ENCODE peak calls at places on chromosomes 6 and 20, in ten cellular contexts. One of them, this sample, is unnamed.

GRCh38 chr6:161486326-161486725 is 212.5 kb upstream of the AGPAT4 start:
- DNase-seq in NT2/D1: no peak
- DNase-seq in NCI-H1092: no peak
- DNase-seq in AG04450: no peak
- DNase-seq in heart left ventricle: peak
- DNase-seq in activated T-helper 1 cell treated with anti-CD3 and anti-CD28 coated beads, Interleukin-12 subunit alpha, Interleukin-12 subunit beta, Interleukin-2, Interleukin-4 antibody, amounts not matched to agents 30 ng/mL and 10 ng/mL and 1 ng/mL, durations not matched to agents 14 hours and 24 hours and 36 hours: no peak
- DNase-seq in stimulated activated CD4-positive, alpha-beta T cell treated with anti-CD3 and anti-CD28 coated beads, Interleukin-1b, Interleukin-23, amount 100 ng/mL, for 4 hours: no peak
- DNase-seq in stimulated activated CD8-positive, alpha-beta memory T cell treated with anti-CD3 and anti-CD28 coated beads, Interleukin-2, amount 100 ng/mL, for 1 hour: no peak
- DNase-seq in testis: no peak
- DNase-seq in WTC11: no peak
- DNase-seq in this sample: no peak

GRCh38 chr6:81708306-81708705 is 44.2 kb downstream of the TENT5A start:
- DNase-seq in stimulated activated CD4-positive, alpha-beta T cell treated with anti-CD3 and anti-CD28 coated beads, Interleukin-1b, Interleukin-23, amount 100 ng/mL, for 4 hours: no peak
- DNase-seq in stimulated activated CD8-positive, alpha-beta memory T cell treated with anti-CD3 and anti-CD28 coated beads, Interleukin-2, amount 100 ng/mL, for 1 hour: no peak
- DNase-seq in heart left ventricle: no peak
- DNase-seq in activated T-helper 1 cell treated with anti-CD3 and anti-CD28 coated beads, Interleukin-12 subunit alpha, Interleukin-12 subunit beta, Interleukin-2, Interleukin-4 antibody, amounts not matched to agents 30 ng/mL and 10 ng/mL and 1 ng/mL, durations not matched to agents 14 hours and 24 hours and 36 hours: no peak
- DNase-seq in NCI-H1092: no peak
- DNase-seq in NT2/D1: peak
- DNase-seq in AG04450: no peak
- DNase-seq in testis: no peak
- DNase-seq in WTC11: no peak
- DNase-seq in this sample: peak

GRCh38 chr6:134235937-134236751 is 81.8 kb downstream of the SGK1 start:
- DNase-seq in testis: no peak
- DNase-seq in activated T-helper 1 cell treated with anti-CD3 and anti-CD28 coated beads, Interleukin-12 subunit alpha, Interleukin-12 subunit beta, Interleukin-2, Interleukin-4 antibody, amounts not matched to agents 30 ng/mL and 10 ng/mL and 1 ng/mL, durations not matched to agents 14 hours and 24 hours and 36 hours: no peak
- DNase-seq in AG04450: peak
- DNase-seq in stimulated activated CD8-positive, alpha-beta memory T cell treated with anti-CD3 and anti-CD28 coated beads, Interleukin-2, amount 100 ng/mL, for 1 hour: no peak
- DNase-seq in NT2/D1: no peak
- DNase-seq in stimulated activated CD4-positive, alpha-beta T cell treated with anti-CD3 and anti-CD28 coated beads, Interleukin-1b, Interleukin-23, amount 100 ng/mL, for 4 hours: no peak
- DNase-seq in heart left ventricle: no peak
- DNase-seq in WTC11: no peak
- DNase-seq in NCI-H1092: no peak
- DNase-seq in this sample: no peak

GRCh38 chr6:26045046-26045938 is 41.9 kb upstream of the HFE start:
- DNase-seq in stimulated activated CD4-positive, alpha-beta T cell treated with anti-CD3 and anti-CD28 coated beads, Interleukin-1b, Interleukin-23, amount 100 ng/mL, for 4 hours: peak
- DNase-seq in WTC11: peak
- DNase-seq in heart left ventricle: peak
- DNase-seq in NT2/D1: peak
- DNase-seq in stimulated activated CD8-positive, alpha-beta memory T cell treated with anti-CD3 and anti-CD28 coated beads, Interleukin-2, amount 100 ng/mL, for 1 hour: peak
- DNase-seq in testis: peak
- DNase-seq in activated T-helper 1 cell treated with anti-CD3 and anti-CD28 coated beads, Interleukin-12 subunit alpha, Interleukin-12 subunit beta, Interleukin-2, Interleukin-4 antibody, amounts not matched to agents 30 ng/mL and 10 ng/mL and 1 ng/mL, durations not matched to agents 14 hours and 24 hours and 36 hours: peak
- DNase-seq in NCI-H1092: no peak
- DNase-seq in AG04450: peak
- DNase-seq in this sample: no peak

GRCh38 chr20:24735263-24735662 is 213.8 kb upstream of the CST7 start:
- DNase-seq in stimulated activated CD8-positive, alpha-beta memory T cell treated with anti-CD3 and anti-CD28 coated beads, Interleukin-2, amount 100 ng/mL, for 1 hour: no peak
- DNase-seq in activated T-helper 1 cell treated with anti-CD3 and anti-CD28 coated beads, Interleukin-12 subunit alpha, Interleukin-12 subunit beta, Interleukin-2, Interleukin-4 antibody, amounts not matched to agents 30 ng/mL and 10 ng/mL and 1 ng/mL, durations not matched to agents 14 hours and 24 hours and 36 hours: no peak
- DNase-seq in WTC11: no peak
- DNase-seq in AG04450: no peak
- DNase-seq in NT2/D1: peak
- DNase-seq in NCI-H1092: no peak
- DNase-seq in heart left ventricle: no peak
- DNase-seq in testis: no peak
- DNase-seq in stimulated activated CD4-positive, alpha-beta T cell treated with anti-CD3 and anti-CD28 coated beads, Interleukin-1b, Interleukin-23, amount 100 ng/mL, for 4 hours: no peak
- DNase-seq in this sample: no peak

GRCh38 chr6:39794231-39794630 is 2.1 kb downstream of the DAAM2 start:
- DNase-seq in stimulated activated CD8-positive, alpha-beta memory T cell treated with anti-CD3 and anti-CD28 coated beads, Interleukin-2, amount 100 ng/mL, for 1 hour: no peak
- DNase-seq in activated T-helper 1 cell treated with anti-CD3 and anti-CD28 coated beads, Interleukin-12 subunit alpha, Interleukin-12 subunit beta, Interleukin-2, Interleukin-4 antibody, amounts not matched to agents 30 ng/mL and 10 ng/mL and 1 ng/mL, durations not matched to agents 14 hours and 24 hours and 36 hours: no peak
- DNase-seq in stimulated activated CD4-positive, alpha-beta T cell treated with anti-CD3 and anti-CD28 coated beads, Interleukin-1b, Interleukin-23, amount 100 ng/mL, for 4 hours: no peak
- DNase-seq in WTC11: no peak
- DNase-seq in testis: no peak
- DNase-seq in AG04450: no peak
- DNase-seq in heart left ventricle: no peak
- DNase-seq in NCI-H1092: no peak
- DNase-seq in NT2/D1: no peak
- DNase-seq in this sample: no peak

GRCh38 chr20:47720636-47721427 is 64.4 kb downstream of the SULF2 start:
- DNase-seq in activated T-helper 1 cell treated with anti-CD3 and anti-CD28 coated beads, Interleukin-12 subunit alpha, Interleukin-12 subunit beta, Interleukin-2, Interleukin-4 antibody, amounts not matched to agents 30 ng/mL and 10 ng/mL and 1 ng/mL, durations not matched to agents 14 hours and 24 hours and 36 hours: no peak
- DNase-seq in heart left ventricle: no peak
- DNase-seq in NCI-H1092: no peak
- DNase-seq in AG04450: no peak
- DNase-seq in testis: no peak
- DNase-seq in stimulated activated CD4-positive, alpha-beta T cell treated with anti-CD3 and anti-CD28 coated beads, Interleukin-1b, Interleukin-23, amount 100 ng/mL, for 4 hours: no peak
- DNase-seq in NT2/D1: no peak
- DNase-seq in WTC11: no peak
- DNase-seq in stimulated activated CD8-positive, alpha-beta memory T cell treated with anti-CD3 and anti-CD28 coated beads, Interleukin-2, amount 100 ng/mL, for 1 hour: no peak
- DNase-seq in this sample: no peak

GRCh38 chr6:30881987-30882763 is 2.1 kb upstream of the DDR1 start:
- DNase-seq in NCI-H1092: no peak
- DNase-seq in AG04450: peak
- DNase-seq in stimulated activated CD8-positive, alpha-beta memory T cell treated with anti-CD3 and anti-CD28 coated beads, Interleukin-2, amount 100 ng/mL, for 1 hour: no peak
- DNase-seq in WTC11: peak
- DNase-seq in heart left ventricle: no peak
- DNase-seq in testis: no peak
- DNase-seq in stimulated activated CD4-positive, alpha-beta T cell treated with anti-CD3 and anti-CD28 coated beads, Interleukin-1b, Interleukin-23, amount 100 ng/mL, for 4 hours: no peak
- DNase-seq in activated T-helper 1 cell treated with anti-CD3 and anti-CD28 coated beads, Interleukin-12 subunit alpha, Interleukin-12 subunit beta, Interleukin-2, Interleukin-4 antibody, amounts not matched to agents 30 ng/mL and 10 ng/mL and 1 ng/mL, durations not matched to agents 14 hours and 24 hours and 36 hours: no peak
- DNase-seq in NT2/D1: no peak
- DNase-seq in this sample: peak

GRCh38 chr6:169109381-169109780 is 144.3 kb downstream of the THBS2 start:
- DNase-seq in NT2/D1: no peak
- DNase-seq in activated T-helper 1 cell treated with anti-CD3 and anti-CD28 coated beads, Interleukin-12 subunit alpha, Interleukin-12 subunit beta, Interleukin-2, Interleukin-4 antibody, amounts not matched to agents 30 ng/mL and 10 ng/mL and 1 ng/mL, durations not matched to agents 14 hours and 24 hours and 36 hours: no peak
- DNase-seq in heart left ventricle: no peak
- DNase-seq in AG04450: no peak
- DNase-seq in testis: no peak
- DNase-seq in stimulated activated CD8-positive, alpha-beta memory T cell treated with anti-CD3 and anti-CD28 coated beads, Interleukin-2, amount 100 ng/mL, for 1 hour: no peak
- DNase-seq in WTC11: no peak
- DNase-seq in stimulated activated CD4-positive, alpha-beta T cell treated with anti-CD3 and anti-CD28 coated beads, Interleukin-1b, Interleukin-23, amount 100 ng/mL, for 4 hours: no peak
- DNase-seq in NCI-H1092: no peak
- DNase-seq in this sample: no peak

GRCh38 chr6:149859938-149860337 is 4.2 kb downstream of the LRP11 start:
- DNase-seq in stimulated activated CD8-positive, alpha-beta memory T cell treated with anti-CD3 and anti-CD28 coated beads, Interleukin-2, amount 100 ng/mL, for 1 hour: no peak
- DNase-seq in activated T-helper 1 cell treated with anti-CD3 and anti-CD28 coated beads, Interleukin-12 subunit alpha, Interleukin-12 subunit beta, Interleukin-2, Interleukin-4 antibody, amounts not matched to agents 30 ng/mL and 10 ng/mL and 1 ng/mL, durations not matched to agents 14 hours and 24 hours and 36 hours: no peak
- DNase-seq in WTC11: no peak
- DNase-seq in NT2/D1: no peak
- DNase-seq in heart left ventricle: no peak
- DNase-seq in NCI-H1092: no peak
- DNase-seq in testis: no peak
- DNase-seq in stimulated activated CD4-positive, alpha-beta T cell treated with anti-CD3 and anti-CD28 coated beads, Interleukin-1b, Interleukin-23, amount 100 ng/mL, for 4 hours: no peak
- DNase-seq in AG04450: no peak
- DNase-seq in this sample: no peak

GRCh38 chr6:130771741-130772140 is 55.5 kb upstream of the SMLR1 start:
- DNase-seq in AG04450: no peak
- DNase-seq in heart left ventricle: no peak
- DNase-seq in NT2/D1: no peak
- DNase-seq in testis: no peak
- DNase-seq in activated T-helper 1 cell treated with anti-CD3 and anti-CD28 coated beads, Interleukin-12 subunit alpha, Interleukin-12 subunit beta, Interleukin-2, Interleukin-4 antibody, amounts not matched to agents 30 ng/mL and 10 ng/mL and 1 ng/mL, durations not matched to agents 14 hours and 24 hours and 36 hours: no peak
- DNase-seq in stimulated activated CD4-positive, alpha-beta T cell treated with anti-CD3 and anti-CD28 coated beads, Interleukin-1b, Interleukin-23, amount 100 ng/mL, for 4 hours: no peak
- DNase-seq in NCI-H1092: no peak
- DNase-seq in stimulated activated CD8-positive, alpha-beta memory T cell treated with anti-CD3 and anti-CD28 coated beads, Interleukin-2, amount 100 ng/mL, for 1 hour: no peak
- DNase-seq in WTC11: no peak
- DNase-seq in this sample: no peak

GRCh38 chr6:33995046-33995872 is 150.6 kb downstream of the GRM4 start:
- DNase-seq in heart left ventricle: no peak
- DNase-seq in activated T-helper 1 cell treated with anti-CD3 and anti-CD28 coated beads, Interleukin-12 subunit alpha, Interleukin-12 subunit beta, Interleukin-2, Interleukin-4 antibody, amounts not matched to agents 30 ng/mL and 10 ng/mL and 1 ng/mL, durations not matched to agents 14 hours and 24 hours and 36 hours: no peak
- DNase-seq in WTC11: no peak
- DNase-seq in NCI-H1092: peak
- DNase-seq in stimulated activated CD4-positive, alpha-beta T cell treated with anti-CD3 and anti-CD28 coated beads, Interleukin-1b, Interleukin-23, amount 100 ng/mL, for 4 hours: no peak
- DNase-seq in stimulated activated CD8-positive, alpha-beta memory T cell treated with anti-CD3 and anti-CD28 coated beads, Interleukin-2, amount 100 ng/mL, for 1 hour: no peak
- DNase-seq in testis: no peak
- DNase-seq in NT2/D1: no peak
- DNase-seq in AG04450: no peak
- DNase-seq in this sample: no peak

GRCh38 chr6:45931254-45931653 is 84.4 kb downstream of the CLIC5 start:
- DNase-seq in NCI-H1092: no peak
- DNase-seq in stimulated activated CD4-positive, alpha-beta T cell treated with anti-CD3 and anti-CD28 coated beads, Interleukin-1b, Interleukin-23, amount 100 ng/mL, for 4 hours: no peak
- DNase-seq in stimulated activated CD8-positive, alpha-beta memory T cell treated with anti-CD3 and anti-CD28 coated beads, Interleukin-2, amount 100 ng/mL, for 1 hour: no peak
- DNase-seq in testis: no peak
- DNase-seq in WTC11: no peak
- DNase-seq in heart left ventricle: no peak
- DNase-seq in activated T-helper 1 cell treated with anti-CD3 and anti-CD28 coated beads, Interleukin-12 subunit alpha, Interleukin-12 subunit beta, Interleukin-2, Interleukin-4 antibody, amounts not matched to agents 30 ng/mL and 10 ng/mL and 1 ng/mL, durations not matched to agents 14 hours and 24 hours and 36 hours: no peak
- DNase-seq in NT2/D1: no peak
- DNase-seq in AG04450: no peak
- DNase-seq in this sample: no peak

GRCh38 chr6:133549252-133549925 is 308.2 kb downstream of the EYA4 start:
- DNase-seq in stimulated activated CD8-positive, alpha-beta memory T cell treated with anti-CD3 and anti-CD28 coated beads, Interleukin-2, amount 100 ng/mL, for 1 hour: no peak
- DNase-seq in heart left ventricle: no peak
- DNase-seq in NCI-H1092: peak
- DNase-seq in WTC11: no peak
- DNase-seq in NT2/D1: no peak
- DNase-seq in AG04450: no peak
- DNase-seq in testis: no peak
- DNase-seq in activated T-helper 1 cell treated with anti-CD3 and anti-CD28 coated beads, Interleukin-12 subunit alpha, Interleukin-12 subunit beta, Interleukin-2, Interleukin-4 antibody, amounts not matched to agents 30 ng/mL and 10 ng/mL and 1 ng/mL, durations not matched to agents 14 hours and 24 hours and 36 hours: no peak
- DNase-seq in stimulated activated CD4-positive, alpha-beta T cell treated with anti-CD3 and anti-CD28 coated beads, Interleukin-1b, Interleukin-23, amount 100 ng/mL, for 4 hours: no peak
- DNase-seq in this sample: peak

GRCh38 chr6:29589423-29590048 is 4.6 kb downstream of the OR2H2 start:
- DNase-seq in activated T-helper 1 cell treated with anti-CD3 and anti-CD28 coated beads, Interleukin-12 subunit alpha, Interleukin-12 subunit beta, Interleukin-2, Interleukin-4 antibody, amounts not matched to agents 30 ng/mL and 10 ng/mL and 1 ng/mL, durations not matched to agents 14 hours and 24 hours and 36 hours: peak
- DNase-seq in stimulated activated CD4-positive, alpha-beta T cell treated with anti-CD3 and anti-CD28 coated beads, Interleukin-1b, Interleukin-23, amount 100 ng/mL, for 4 hours: peak
- DNase-seq in AG04450: peak
- DNase-seq in NCI-H1092: no peak
- DNase-seq in NT2/D1: peak
- DNase-seq in heart left ventricle: peak
- DNase-seq in WTC11: peak
- DNase-seq in stimulated activated CD8-positive, alpha-beta memory T cell treated with anti-CD3 and anti-CD28 coated beads, Interleukin-2, amount 100 ng/mL, for 1 hour: peak
- DNase-seq in testis: peak
- DNase-seq in this sample: peak

GRCh38 chr6:151784441-151785214 is 22.9 kb upstream of the ESR1 start:
- DNase-seq in stimulated activated CD8-positive, alpha-beta memory T cell treated with anti-CD3 and anti-CD28 coated beads, Interleukin-2, amount 100 ng/mL, for 1 hour: no peak
- DNase-seq in testis: no peak
- DNase-seq in NT2/D1: no peak
- DNase-seq in NCI-H1092: no peak
- DNase-seq in AG04450: no peak
- DNase-seq in activated T-helper 1 cell treated with anti-CD3 and anti-CD28 coated beads, Interleukin-12 subunit alpha, Interleukin-12 subunit beta, Interleukin-2, Interleukin-4 antibody, amounts not matched to agents 30 ng/mL and 10 ng/mL and 1 ng/mL, durations not matched to agents 14 hours and 24 hours and 36 hours: no peak
- DNase-seq in stimulated activated CD4-positive, alpha-beta T cell treated with anti-CD3 and anti-CD28 coated beads, Interleukin-1b, Interleukin-23, amount 100 ng/mL, for 4 hours: no peak
- DNase-seq in heart left ventricle: no peak
- DNase-seq in WTC11: no peak
- DNase-seq in this sample: no peak

GRCh38 chr20:17616480-17617211 is 46.8 kb downstream of the DSTN start:
- DNase-seq in NCI-H1092: no peak
- DNase-seq in activated T-helper 1 cell treated with anti-CD3 and anti-CD28 coated beads, Interleukin-12 subunit alpha, Interleukin-12 subunit beta, Interleukin-2, Interleukin-4 antibody, amounts not matched to agents 30 ng/mL and 10 ng/mL and 1 ng/mL, durations not matched to agents 14 hours and 24 hours and 36 hours: no peak
- DNase-seq in heart left ventricle: no peak
- DNase-seq in stimulated activated CD8-positive, alpha-beta memory T cell treated with anti-CD3 and anti-CD28 coated beads, Interleukin-2, amount 100 ng/mL, for 1 hour: no peak
- DNase-seq in testis: peak
- DNase-seq in WTC11: no peak
- DNase-seq in AG04450: no peak
- DNase-seq in NT2/D1: no peak
- DNase-seq in stimulated activated CD4-positive, alpha-beta T cell treated with anti-CD3 and anti-CD28 coated beads, Interleukin-1b, Interleukin-23, amount 100 ng/mL, for 4 hours: no peak
- DNase-seq in this sample: no peak